ENCODE peak calls at places on chromosomes 6 and 20, in four cellular contexts. One of them, this sample, is unnamed.
A peak's percentile ranks its signal among the peaks of the same experiment; 100 is the strongest.

GRCh38 chr20:63586797-63587196 is 12.8 kb upstream of the HELZ2 start:
- DNase-seq in neuronal stem cell: no peak
- DNase-seq in fibroblast of lung: no peak
- DNase-seq in SK-N-SH: no peak
- DNase-seq in this sample: no peak

GRCh38 chr6:134741193-134741521 is 208.7 kb downstream of the ALDH8A1 start:
- DNase-seq in neuronal stem cell: no peak
- DNase-seq in fibroblast of lung: no peak
- DNase-seq in SK-N-SH: peak; percentile 43
- DNase-seq in this sample: peak; percentile 32

GRCh38 chr6:162580619-162581018 is 146.9 kb downstream of the PRKN start:
- DNase-seq in neuronal stem cell: no peak
- DNase-seq in fibroblast of lung: no peak
- DNase-seq in SK-N-SH: no peak
- DNase-seq in this sample: peak; percentile 34

GRCh38 chr6:27297857-27298730 is 14.0 kb downstream of the POM121L2 start:
- DNase-seq in neuronal stem cell: no peak
- DNase-seq in fibroblast of lung: peak; percentile 45
- DNase-seq in SK-N-SH: no peak
- DNase-seq in this sample: peak; percentile 68

GRCh38 chr20:3782597-3782996 is 1.3 kb upstream of the SPEF1 start:
- DNase-seq in neuronal stem cell: no peak
- DNase-seq in fibroblast of lung: no peak
- DNase-seq in SK-N-SH: no peak
- DNase-seq in this sample: no peak

GRCh38 chr20:48339147-48339985 is 488.4 kb downstream of the PREX1 start:
- DNase-seq in neuronal stem cell: no peak
- DNase-seq in fibroblast of lung: peak; percentile 94
- DNase-seq in SK-N-SH: no peak
- DNase-seq in this sample: no peak

GRCh38 chr20:57292611-57293010 is 26.2 kb upstream of the BMP7 start:
- DNase-seq in neuronal stem cell: no peak
- DNase-seq in fibroblast of lung: no peak
- DNase-seq in SK-N-SH: no peak
- DNase-seq in this sample: no peak

GRCh38 chr6:26328265-26328844 is 36.6 kb upstream of the BTN3A2 start:
- DNase-seq in neuronal stem cell: no peak
- DNase-seq in fibroblast of lung: no peak
- DNase-seq in SK-N-SH: no peak
- DNase-seq in this sample: no peak

GRCh38 chr6:80009531-80009930 is 5.1 kb downstream of the TTK start:
- DNase-seq in neuronal stem cell: no peak
- DNase-seq in fibroblast of lung: no peak
- DNase-seq in SK-N-SH: no peak
- DNase-seq in this sample: no peak

GRCh38 chr20:59645761-59646171 is 41.4 kb downstream of the PHACTR3 start:
- DNase-seq in neuronal stem cell: no peak
- DNase-seq in fibroblast of lung: no peak
- DNase-seq in SK-N-SH: no peak
- DNase-seq in this sample: no peak

GRCh38 chr6:87806635-87807034 is 104.6 kb upstream of the AKIRIN2 start:
- DNase-seq in neuronal stem cell: no peak
- DNase-seq in fibroblast of lung: no peak
- DNase-seq in SK-N-SH: peak; percentile 43
- DNase-seq in this sample: no peak

GRCh38 chr20:18639501-18639979 is 51.7 kb downstream of the DTD1 start:
- DNase-seq in neuronal stem cell: no peak
- DNase-seq in fibroblast of lung: no peak
- DNase-seq in SK-N-SH: no peak
- DNase-seq in this sample: no peak
- H3K9ac ChIP-seq in neuronal stem cell: no peak overlapping the region
- H3K9ac ChIP-seq in fibroblast of lung: no peak overlapping the region
- H3K9ac ChIP-seq in SK-N-SH: no peak overlapping the region
- H3K9ac ChIP-seq in this sample: no peak overlapping the region

GRCh38 chr6:159983641-159984080 is 14.8 kb downstream of the IGF2R start:
- DNase-seq in neuronal stem cell: no peak
- DNase-seq in fibroblast of lung: peak; percentile 52
- DNase-seq in SK-N-SH: no peak
- DNase-seq in this sample: no peak

GRCh38 chr6:159982726-159983506 is 14.0 kb downstream of the IGF2R start:
- DNase-seq in neuronal stem cell: no peak
- DNase-seq in fibroblast of lung: peak; percentile 30
- DNase-seq in SK-N-SH: no peak
- DNase-seq in this sample: no peak

GRCh38 chr6:159980474-159980873 is 11.6 kb downstream of the IGF2R start:
- DNase-seq in neuronal stem cell: no peak
- DNase-seq in fibroblast of lung: no peak
- DNase-seq in SK-N-SH: no peak
- DNase-seq in this sample: no peak

GRCh38 chr6:159981171-159981571 is 12.3 kb downstream of the IGF2R start:
- DNase-seq in neuronal stem cell: no peak
- DNase-seq in fibroblast of lung: no peak
- DNase-seq in SK-N-SH: no peak
- DNase-seq in this sample: no peak

DNA sequence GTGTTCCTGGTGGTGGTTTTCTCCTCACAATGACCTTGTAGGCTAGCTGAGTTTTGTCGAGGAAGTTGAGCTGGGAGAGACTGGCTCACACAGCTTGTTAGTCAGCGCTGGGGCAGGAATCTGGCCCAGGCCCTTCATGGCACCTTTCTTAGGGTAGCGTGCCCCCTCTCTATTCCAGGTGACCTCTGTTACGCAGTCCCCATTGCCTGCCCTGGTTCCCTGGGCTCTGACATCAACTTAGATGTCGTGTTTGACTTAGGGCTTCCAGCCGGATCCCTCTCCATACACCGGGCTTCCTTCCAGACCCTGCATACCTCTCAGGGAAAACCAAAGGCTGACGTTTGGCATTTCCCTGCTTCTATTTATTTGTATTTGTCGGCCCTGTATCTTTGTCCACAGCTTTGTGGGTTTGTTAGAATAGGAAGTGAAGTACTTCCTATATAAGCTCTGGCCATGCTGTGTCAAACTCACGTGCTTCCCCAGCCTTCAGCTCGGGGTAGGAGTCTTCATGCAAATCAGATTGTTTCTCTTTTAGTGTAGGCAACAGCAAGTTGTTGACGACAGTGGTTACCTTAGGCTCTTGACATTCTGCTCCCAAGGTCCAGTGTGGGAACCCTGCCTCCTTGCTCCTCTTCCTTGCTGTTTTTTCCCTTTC is 12.8 kb downstream of the IGF2R start:
- DNase-seq in neuronal stem cell: no peak
- DNase-seq in fibroblast of lung: peak; percentile 89
- DNase-seq in SK-N-SH: no peak
- DNase-seq in this sample: no peak
- H2AFZ ChIP-seq in neuronal stem cell: no peak overlapping the region
- H2AFZ ChIP-seq in fibroblast of lung: no peak overlapping the region
- H2AFZ ChIP-seq in SK-N-SH: no peak overlapping the region
- H2AFZ ChIP-seq in this sample: no peak overlapping the region

DNA sequence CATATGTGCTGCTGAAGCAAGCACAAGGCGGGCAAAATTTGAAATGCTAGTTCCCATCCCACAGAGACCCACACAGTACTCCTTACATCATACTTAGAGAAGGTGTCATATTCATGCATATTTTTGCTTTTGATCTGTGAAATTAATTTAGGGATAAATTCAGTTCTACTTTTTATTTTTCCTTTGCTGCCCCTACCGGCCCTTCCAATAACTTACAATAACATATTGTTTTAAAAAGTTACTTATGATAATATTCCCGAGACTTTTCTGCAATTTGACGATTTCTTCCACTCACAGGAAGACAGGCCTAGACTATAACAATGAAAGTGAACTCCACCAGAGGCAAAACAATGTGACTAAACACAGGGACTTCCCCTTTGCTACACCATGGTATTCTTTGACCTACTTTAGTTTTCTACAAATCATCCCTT is 35.0 kb downstream of the SESN1 start:
- DNase-seq in neuronal stem cell: no peak
- DNase-seq in fibroblast of lung: peak; percentile 19
- DNase-seq in SK-N-SH: no peak
- DNase-seq in this sample: no peak
- H3K4me3 ChIP-seq in neuronal stem cell: no peak overlapping the region
- H3K4me3 ChIP-seq in fibroblast of lung: no peak overlapping the region
- H3K4me3 ChIP-seq in SK-N-SH: no peak overlapping the region
- H3K4me3 ChIP-seq in this sample: no peak overlapping the region

GRCh38 chr6:35613762-35614161 is 75.0 kb downstream of the FKBP5 start:
- DNase-seq in neuronal stem cell: no peak
- DNase-seq in fibroblast of lung: no peak
- DNase-seq in SK-N-SH: no peak
- DNase-seq in this sample: no peak
- H3K9ac ChIP-seq in neuronal stem cell: no peak overlapping the region
- H3K9ac ChIP-seq in fibroblast of lung: no peak overlapping the region
- H3K9ac ChIP-seq in SK-N-SH: no peak overlapping the region
- H3K9ac ChIP-seq in this sample: no peak overlapping the region

This sample was measured in neural progenitor cell.